ENCODE peak calls at places on chromosomes 12 and 14, in four cellular contexts. R, N, G and A are unnamed samples.

GRCh38 chr12:4855121-4855924 is 54.4 kb upstream of the KCNA1 start:
- DNase-seq in R (no peak), N (peak; percentile 77), G (peak; percentile 23), A (peak; percentile 71)

GRCh38 chr12:123063535-123063934 is 83.1 kb downstream of the ARL6IP4 start:
- DNase-seq in R (peak; percentile 24), N (peak; percentile 33), G (no peak), A (no peak)

GRCh38 chr14:31208546-31209424 is 1.2 kb upstream of the HECTD1 start:
- DNase-seq in R (no peak), N (no peak), G (no peak), A (no peak)

GRCh38 chr14:81178063-81178462 is 42.7 kb downstream of the GTF2A1 start:
- DNase-seq in R (no peak), N (no peak), G (no peak), A (no peak)

GRCh38 chr12:13027032-13027431 is 17.1 kb upstream of the FAM234B start:
- DNase-seq in R (no peak), N (no peak), G (no peak), A (no peak)

GRCh38 chr12:12803186-12803585 is 10.0 kb upstream of the DDX47 start:
- DNase-seq in R (peak; percentile 82), N (no peak), G (peak; percentile 36), A (peak; percentile 90)

GRCh38 chr12:91813701-91814100 is 331.9 kb downstream of the BTG1 start:
- DNase-seq in R (no peak), N (no peak), G (no peak), A (no peak)

GRCh38 chr12:69645031-69645430 is 34.3 kb upstream of the LRRC10 start:
- DNase-seq in R (no peak), N (no peak), G (no peak), A (no peak)

GRCh38 chr14:105533391-105533790 is 7.0 kb downstream of the TMEM121 start:
- DNase-seq in R (no peak), N (no peak), G (no peak), A (no peak)

GRCh38 chr14:26180221-26180620 is 417.6 kb downstream of the NOVA1 start:
- DNase-seq in R (no peak), N (no peak), G (no peak), A (no peak)

GRCh38 chr12:67879937-67880336 is 109.3 kb upstream of the IFNG-AS1 start:
- DNase-seq in R (no peak), N (no peak), G (no peak), A (no peak)

GRCh38 chr12:105317942-105318614 is 12.4 kb upstream of the C12orf75 start:
- DNase-seq in R (no peak), N (no peak), G (no peak), A (no peak)

GRCh38 chr12:15276088-15276698 is 46.1 kb upstream of the PTPRO start:
- DNase-seq in R (no peak), N (peak; percentile 56), G (no peak), A (peak; percentile 43)

GRCh38 chr12:57454566-57455373 is at the start of gene INHBE:
- DNase-seq in R (no peak), N (peak; percentile 54), G (peak; percentile 64), A (no peak)

GRCh38 chr14:91980157-91980556 is 32.7 kb upstream of the FBLN5 start:
- DNase-seq in R (no peak), N (no peak), G (no peak), A (no peak)

GRCh38 chr12:64674367-64674922 is 64.2 kb downstream of the RASSF3 start:
- DNase-seq in R (no peak), N (no peak), G (no peak), A (no peak)

GRCh38 chr12:22318122-22318737 is 16.3 kb downstream of the ST8SIA1 start:
- DNase-seq in R (no peak), N (no peak), G (no peak), A (no peak)

GRCh38 chr14:61145903-61146411 is 135.2 kb downstream of the TMEM30B start:
- DNase-seq in R (no peak), N (no peak), G (no peak), A (peak; percentile 63)

GRCh38 chr12:67892289-67892688 is 97.0 kb upstream of the IFNG-AS1 start:
- DNase-seq in R (no peak), N (no peak), G (no peak), A (no peak)

GRCh38 chr14:69183735-69184134 is 7.6 kb upstream of the EXD2 start:
- DNase-seq in R (peak; percentile 57), N (no peak), G (no peak), A (no peak)

GRCh38 chr12:48997719-48998496 is 1.3 kb downstream of the DDN start:
- DNase-seq in R (no peak), N (no peak), G (peak; percentile 48), A (no peak)

GRCh38 chr12:60101715-60102114 is 505.9 kb downstream of the SLC16A7 start:
- DNase-seq in R (no peak), N (no peak), G (no peak), A (no peak)

GRCh38 chr14:100135784-100136183 is 23.7 kb downstream of the DEGS2 start:
- DNase-seq in R (no peak), N (no peak), G (no peak), A (no peak)

GRCh38 chr14:100135073-100135472 is 24.4 kb downstream of the DEGS2 start:
- DNase-seq in R (no peak), N (no peak), G (no peak), A (no peak)

GRCh38 chr14:100138955-100139354 is 20.5 kb downstream of the DEGS2 start:
- DNase-seq in R (no peak), N (no peak), G (no peak), A (no peak)

GRCh38 chr14:100138082-100138787 is 21.2 kb downstream of the DEGS2 start:
- DNase-seq in R (no peak), N (no peak), G (no peak), A (no peak)

DNA sequence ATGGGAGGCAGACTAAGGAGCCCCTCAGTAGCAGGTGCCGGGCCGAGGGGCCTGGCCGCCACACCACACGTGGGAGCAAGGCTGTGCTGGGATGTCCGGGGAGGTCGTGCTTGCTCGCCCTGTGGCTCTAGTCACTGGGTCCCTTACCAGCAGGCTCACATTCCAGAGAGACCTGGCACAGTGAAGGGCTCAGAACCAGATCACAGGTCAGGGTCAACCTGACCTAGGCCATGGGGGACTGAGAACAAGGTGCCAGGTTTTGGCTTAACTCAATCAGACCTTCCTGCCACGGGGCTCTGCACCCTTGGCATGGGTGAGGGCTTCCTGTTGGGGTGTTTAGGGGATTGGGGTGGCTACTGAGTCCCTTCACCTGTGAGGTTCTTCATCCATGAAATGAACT is 22.3 kb downstream of the DEGS2 start:
- DNase-seq in R (no peak), N (no peak), G (no peak), A (no peak)
- H3K4me1 ChIP-seq in R (peaks cover 20% of the 10 kb centered on the region), N (no peaks in the 10 kb centered on the region), G (no peaks in the 10 kb centered on the region), A (no peaks in the 10 kb centered on the region)

GRCh38 chr12:95788637-95789036 is 1.9 kb downstream of the NTN4 start:
- DNase-seq in R (no peak), N (no peak), G (no peak), A (no peak)
- H3K4me1 ChIP-seq in R (peaks cover 32% of the 10 kb centered on the region), N (no peaks in the 10 kb centered on the region), G (no peaks in the 10 kb centered on the region), A (no peaks in the 10 kb centered on the region)

GRCh38 chr12:46369095-46369473 is 3.5 kb downstream of the SLC38A2 start:
- DNase-seq in R (no peak), N (no peak), G (no peak), A (no peak)

GRCh38 chr12:46368138-46368537 is 4.4 kb downstream of the SLC38A2 start:
- DNase-seq in R (no peak), N (no peak), G (no peak), A (no peak)

GRCh38 chr12:46367351-46368029 is 5.1 kb downstream of the SLC38A2 start:
- DNase-seq in R (no peak), N (no peak), G (no peak), A (no peak)

GRCh38 chr12:46369474-46370379 is 2.8 kb downstream of the SLC38A2 start:
- DNase-seq in R (no peak), N (no peak), G (no peak), A (no peak)

DNA sequence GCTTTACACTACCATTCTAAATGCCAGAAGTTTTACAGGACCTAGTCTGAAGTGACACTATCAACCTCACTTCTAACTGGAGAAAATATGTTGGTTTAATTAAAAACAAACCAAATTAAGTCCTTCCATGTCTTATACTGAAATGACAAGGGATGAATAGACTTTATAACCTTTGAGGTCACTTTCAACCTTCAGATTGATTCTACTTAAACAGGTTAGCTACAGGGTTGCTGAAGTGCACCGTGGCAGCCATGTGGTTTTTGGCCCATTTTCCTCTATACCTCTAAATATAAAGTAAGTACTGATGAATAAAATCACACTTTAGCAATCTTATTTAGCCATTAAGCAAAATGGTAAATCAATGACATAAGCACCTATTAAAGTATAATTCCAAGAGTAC is 3.9 kb downstream of the SLC38A2 start:
- DNase-seq in R (no peak), N (no peak), G (no peak), A (no peak)
- H3K4me1 ChIP-seq in R (peaks cover 71% of the 10 kb centered on the region), N (peaks cover 4% of the 10 kb centered on the region), G (peaks cover 71% of the 10 kb centered on the region), A (peaks cover 23% of the 10 kb centered on the region)

DNA sequence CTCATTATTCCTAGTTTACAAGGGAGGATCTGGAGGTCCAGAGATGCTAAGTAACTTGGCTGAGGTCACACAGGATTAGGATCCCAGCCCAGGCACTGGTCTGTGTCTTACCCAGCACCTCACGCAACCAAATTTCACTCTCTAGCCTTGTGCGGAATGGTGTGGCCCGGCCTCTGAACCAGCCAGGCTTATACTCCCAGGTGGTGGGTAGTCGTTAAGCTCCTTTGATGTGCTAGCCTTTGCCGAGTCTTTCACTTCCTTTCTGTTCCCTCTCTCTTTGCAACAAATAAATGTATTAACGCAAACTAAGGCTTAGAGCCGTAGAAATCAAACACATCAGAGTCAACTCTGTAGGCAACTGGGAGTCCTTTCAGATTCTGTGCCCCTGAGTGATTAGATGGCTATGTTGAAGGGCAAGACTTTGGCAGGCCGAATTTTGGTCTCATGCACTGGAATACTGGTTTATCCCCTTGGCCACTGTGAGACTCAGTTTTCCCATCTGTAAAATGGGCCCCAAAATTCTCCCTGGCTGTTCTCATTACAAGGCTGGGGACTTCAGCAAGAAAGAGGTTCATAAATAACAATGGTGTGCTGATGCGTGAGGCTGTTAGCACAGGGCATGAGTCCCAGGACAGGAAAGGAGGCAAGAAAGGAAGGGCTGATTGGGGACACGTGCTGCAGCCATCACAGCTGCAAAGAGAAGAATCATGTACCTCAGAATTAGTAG is 126.3 kb downstream of the AACS start:
- DNase-seq in R (no peak), N (no peak), G (no peak), A (no peak)
- H3K4me1 ChIP-seq in R (peaks cover 15% of the 10 kb centered on the region), N (peaks cover 31% of the 10 kb centered on the region), G (peaks cover 14% of the 10 kb centered on the region), A (peaks cover 8% of the 10 kb centered on the region)

GRCh38 chr12:53199700-53200099 is 7.4 kb downstream of the ITGB7 start:
- DNase-seq in R (no peak), N (no peak), G (no peak), A (no peak)
- H3K4me1 ChIP-seq in R (peaks cover 19% of the 10 kb centered on the region), N (peaks cover 10% of the 10 kb centered on the region), G (no peaks in the 10 kb centered on the region), A (no peaks in the 10 kb centered on the region)

GRCh38 chr12:24379493-24379892 is 430.0 kb upstream of the SOX5 start:
- DNase-seq in R (no peak), N (no peak), G (no peak), A (no peak)
- H3K4me1 ChIP-seq in R (no peaks in the 10 kb centered on the region), N (peaks cover 23% of the 10 kb centered on the region), G (no peaks in the 10 kb centered on the region), A (no peaks in the 10 kb centered on the region)

DNA sequence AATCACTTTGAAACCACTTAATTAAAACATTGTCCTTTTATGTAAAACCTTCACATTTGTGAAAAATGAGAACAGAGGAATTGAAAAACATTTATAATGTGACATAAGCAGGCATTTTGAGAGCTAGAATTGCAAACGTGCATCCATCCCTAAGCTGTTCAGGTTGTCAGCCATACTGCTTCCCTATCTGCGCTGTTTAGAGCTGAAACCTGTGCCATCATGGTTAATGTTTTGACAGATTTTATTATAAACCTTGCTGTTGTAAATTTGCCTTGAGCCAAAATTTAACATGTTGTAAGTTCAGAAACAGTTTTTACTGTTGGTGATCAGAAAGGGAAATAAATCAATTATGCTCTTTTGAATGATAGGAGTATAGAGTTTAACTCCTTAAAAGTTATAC is 31.9 kb downstream of the FOXA1 start:
- DNase-seq in R (no peak), N (no peak), G (no peak), A (no peak)
- H3K4me1 ChIP-seq in R (no peaks in the 10 kb centered on the region), N (peaks cover 4% of the 10 kb centered on the region), G (no peaks in the 10 kb centered on the region), A (peaks cover 4% of the 10 kb centered on the region)